ENCODE peak calls at places on chromosome 18, in ten cellular contexts. T, U, M, J, V, C, R, Y, Z and D are unnamed samples.

GRCh38 chr18:31513189-31513907 is 15.4 kb downstream of the DSG2 start:
- DNase-seq in T (no peak), U (peak), M (peak), J (no peak), V (no peak), C (no peak), R (no peak), Y (no peak), Z (no peak), D (peak)

GRCh38 chr18:62953663-62954062 is 238.3 kb downstream of the PHLPP1 start:
- DNase-seq in T (no peak), U (no peak), M (no peak), J (no peak), V (no peak), C (no peak), R (no peak), Y (no peak), Z (no peak), D (no peak)

GRCh38 chr18:80159713-80160636 is 50.9 kb downstream of the ADNP2 start:
- DNase-seq in T (no peak), U (no peak), M (peak), J (no peak), V (no peak), C (peak), R (no peak), Y (no peak), Z (no peak), D (peak)

GRCh38 chr18:11183621-11184020 is 34.3 kb upstream of the PIEZO2 start:
- DNase-seq in T (no peak), U (no peak), M (peak), J (no peak), V (no peak), C (no peak), R (no peak), Y (no peak), Z (no peak), D (no peak)

GRCh38 chr18:26863921-26864497 is 1.5 kb downstream of the AQP4 start:
- DNase-seq in T (no peak), U (no peak), M (no peak), J (no peak), V (no peak), C (no peak), R (no peak), Y (no peak), Z (no peak), D (no peak)

GRCh38 chr18:13107074-13107473 is 111.5 kb upstream of the LDLRAD4 start:
- DNase-seq in T (no peak), U (no peak), M (peak), J (no peak), V (no peak), C (no peak), R (no peak), Y (no peak), Z (no peak), D (no peak)

GRCh38 chr18:6406075-6406909 is 8.4 kb downstream of the L3MBTL4 start:
- DNase-seq in T (no peak), U (no peak), M (peak), J (no peak), V (no peak), C (no peak), R (no peak), Y (no peak), Z (no peak), D (no peak)

GRCh38 chr18:79766308-79766707 is 31.4 kb upstream of the KCNG2 start:
- DNase-seq in T (no peak), U (no peak), M (no peak), J (no peak), V (no peak), C (no peak), R (no peak), Y (no peak), Z (no peak), D (no peak)

GRCh38 chr18:63820694-63821093 is 45.5 kb downstream of the SERPINB7 start:
- DNase-seq in T (no peak), U (no peak), M (no peak), J (no peak), V (no peak), C (no peak), R (no peak), Y (no peak), Z (no peak), D (no peak)

GRCh38 chr18:70287731-70288130 is 1.1 kb upstream of the SOCS6 start:
- DNase-seq in T (no peak), U (no peak), M (no peak), J (no peak), V (no peak), C (no peak), R (no peak), Y (no peak), Z (no peak), D (no peak)

GRCh38 chr18:3806656-3807055 is 356.7 kb downstream of the TGIF1 start:
- DNase-seq in T (no peak), U (no peak), M (no peak), J (no peak), V (no peak), C (no peak), R (no peak), Y (no peak), Z (no peak), D (no peak)

GRCh38 chr18:78603584-78603983 is 376.0 kb upstream of the SALL3 start:
- DNase-seq in T (no peak), U (no peak), M (no peak), J (no peak), V (no peak), C (no peak), R (no peak), Y (no peak), Z (no peak), D (no peak)

GRCh38 chr18:43046324-43046723 is 69.2 kb downstream of the RIT2 start:
- DNase-seq in T (no peak), U (no peak), M (no peak), J (no peak), V (no peak), C (no peak), R (no peak), Y (no peak), Z (no peak), D (no peak)

GRCh38 chr18:12423393-12423792 is 15.7 kb downstream of the PRELID3A start:
- DNase-seq in T (no peak), U (no peak), M (no peak), J (no peak), V (no peak), C (no peak), R (no peak), Y (no peak), Z (no peak), D (no peak)

GRCh38 chr18:34771958-34772357 is 61.9 kb downstream of the DTNA start:
- DNase-seq in T (no peak), U (no peak), M (peak), J (no peak), V (no peak), C (no peak), R (no peak), Y (no peak), Z (no peak), D (no peak)

GRCh38 chr18:51153659-51154371 is 43.7 kb downstream of the MEX3C start:
- DNase-seq in T (peak), U (no peak), M (no peak), J (no peak), V (no peak), C (peak), R (no peak), Y (no peak), Z (no peak), D (no peak)

GRCh38 chr18:3653263-3653858 is 203.4 kb downstream of the TGIF1 start:
- DNase-seq in T (no peak), U (peak), M (no peak), J (no peak), V (no peak), C (no peak), R (no peak), Y (no peak), Z (no peak), D (no peak)

GRCh38 chr18:67525328-67526110 is 9.0 kb upstream of the DSEL start:
- DNase-seq in T (no peak), U (peak), M (peak), J (no peak), V (no peak), C (no peak), R (peak), Y (no peak), Z (no peak), D (no peak)

GRCh38 chr18:79819951-79820351 is 22.2 kb downstream of the KCNG2 start:
- DNase-seq in T (peak), U (no peak), M (no peak), J (no peak), V (no peak), C (no peak), R (no peak), Y (no peak), Z (no peak), D (no peak)

GRCh38 chr18:56919190-56919589 is 227.7 kb upstream of the BOD1L2 start:
- DNase-seq in T (no peak), U (no peak), M (no peak), J (no peak), V (no peak), C (no peak), R (no peak), Y (no peak), Z (no peak), D (no peak)

GRCh38 chr18:41973989-41974388 is 19.0 kb downstream of the PIK3C3 start:
- DNase-seq in T (no peak), U (no peak), M (no peak), J (no peak), V (no peak), C (no peak), R (no peak), Y (no peak), Z (no peak), D (no peak)

GRCh38 chr18:49460958-49461601 is 635 bp upstream of the DYM start:
- DNase-seq in T (no peak), U (no peak), M (peak), J (no peak), V (no peak), C (peak), R (no peak), Y (no peak), Z (no peak), D (peak)
- H3K27ac ChIP-seq in T (peak), U (peak), M (peak), J (peak), V (peak), C (peak), R (no peak), Y (peak), Z (peak), D (peak)

GRCh38 chr18:1012775-1013174 is 108.1 kb downstream of the ADCYAP1 start:
- DNase-seq in T (no peak), U (no peak), M (no peak), J (no peak), V (no peak), C (no peak), R (no peak), Y (no peak), Z (no peak), D (no peak)

GRCh38 chr18:1014951-1015627 is 110.4 kb downstream of the ADCYAP1 start:
- DNase-seq in T (no peak), U (no peak), M (peak), J (no peak), V (no peak), C (no peak), R (no peak), Y (no peak), Z (no peak), D (no peak)

GRCh38 chr18:1013951-1014350 is 109.3 kb downstream of the ADCYAP1 start:
- DNase-seq in T (no peak), U (no peak), M (peak), J (no peak), V (no peak), C (no peak), R (no peak), Y (no peak), Z (no peak), D (no peak)

GRCh38 chr18:1015777-1016176 is 111.1 kb downstream of the ADCYAP1 start:
- DNase-seq in T (no peak), U (no peak), M (no peak), J (no peak), V (no peak), C (no peak), R (no peak), Y (no peak), Z (no peak), D (no peak)

GRCh38 chr18:1014496-1014895 is 109.8 kb downstream of the ADCYAP1 start:
- DNase-seq in T (no peak), U (no peak), M (peak), J (no peak), V (no peak), C (no peak), R (no peak), Y (no peak), Z (no peak), D (no peak)
- H3K27ac ChIP-seq in T (no peak), U (no peak), M (no peak), J (no peak), V (no peak), C (no peak), R (peak), Y (no peak), Z (no peak), D (no peak)

GRCh38 chr18:23648930-23649622 is 13.6 kb downstream of the ANKRD29 start:
- DNase-seq in T (no peak), U (no peak), M (no peak), J (no peak), V (no peak), C (no peak), R (no peak), Y (no peak), Z (no peak), D (no peak)

GRCh38 chr18:23646282-23646681 is 16.4 kb downstream of the ANKRD29 start:
- DNase-seq in T (no peak), U (no peak), M (no peak), J (no peak), V (no peak), C (no peak), R (no peak), Y (no peak), Z (no peak), D (no peak)

GRCh38 chr18:23648456-23648855 is 14.3 kb downstream of the ANKRD29 start:
- DNase-seq in T (no peak), U (no peak), M (no peak), J (no peak), V (no peak), C (no peak), R (no peak), Y (no peak), Z (no peak), D (no peak)

GRCh38 chr18:23650963-23651927 is 11.5 kb downstream of the ANKRD29 start:
- DNase-seq in T (no peak), U (peak), M (peak), J (no peak), V (no peak), C (no peak), R (no peak), Y (no peak), Z (no peak), D (no peak)

GRCh38 chr18:23652232-23652631 is 10.5 kb downstream of the ANKRD29 start:
- DNase-seq in T (no peak), U (no peak), M (no peak), J (no peak), V (no peak), C (no peak), R (no peak), Y (no peak), Z (no peak), D (no peak)
- H3K27ac ChIP-seq in T (no peak), U (peak), M (no peak), J (no peak), V (no peak), C (no peak), R (no peak), Y (no peak), Z (no peak), D (no peak)

GRCh38 chr18:46411862-46412690 is 244.9 kb downstream of the LOXHD1 start:
- DNase-seq in T (no peak), U (no peak), M (no peak), J (no peak), V (peak), C (no peak), R (no peak), Y (no peak), Z (no peak), D (no peak)
- H3K27ac ChIP-seq in T (no peak), U (no peak), M (no peak), J (no peak), V (no peak), C (no peak), R (no peak), Y (no peak), Z (no peak), D (no peak)

GRCh38 chr18:24024425-24024824 is 9.9 kb downstream of the TTC39C start:
- DNase-seq in T (no peak), U (no peak), M (no peak), J (no peak), V (no peak), C (no peak), R (no peak), Y (no peak), Z (no peak), D (no peak)
- H3K27ac ChIP-seq in T (no peak), U (no peak), M (no peak), J (no peak), V (no peak), C (no peak), R (no peak), Y (no peak), Z (no peak), D (no peak)